ENCODE peak calls at places on chromosomes 13 and 19, in four cellular contexts. One of them, this sample, is unnamed.

GRCh38 chr13:63184693-63185092 is 1769.0 kb upstream of the PCDH20 start:
- DNase-seq in GM12865: no peak
- DNase-seq in AG04450: peak; percentile 38
- DNase-seq in B cell: no peak
- DNase-seq in this sample: no peak

GRCh38 chr19:16889429-16889882 is 657 bp downstream of the F2RL3 start:
- DNase-seq in GM12865: no peak
- DNase-seq in AG04450: no peak
- DNase-seq in B cell: no peak
- DNase-seq in this sample: no peak

GRCh38 chr19:48090281-48090802 is 20.3 kb downstream of the PLA2G4C start:
- DNase-seq in GM12865: no peak
- DNase-seq in AG04450: no peak
- DNase-seq in B cell: no peak
- DNase-seq in this sample: no peak

GRCh38 chr19:47373246-47374240 is 24.4 kb downstream of the DHX34 start:
- DNase-seq in GM12865: no peak
- DNase-seq in AG04450: no peak
- DNase-seq in B cell: peak; percentile 33
- DNase-seq in this sample: no peak

GRCh38 chr19:23571175-23571574 is 115.8 kb downstream of the ZNF675 start:
- DNase-seq in GM12865: no peak
- DNase-seq in AG04450: no peak
- DNase-seq in B cell: no peak
- DNase-seq in this sample: no peak

GRCh38 chr19:11480081-11480926 is 542 bp downstream of the ELAVL3 start:
- DNase-seq in GM12865: no peak
- DNase-seq in AG04450: no peak
- DNase-seq in B cell: peak; percentile 68
- DNase-seq in this sample: peak; percentile 33

GRCh38 chr13:42048323-42048624 is 174 bp upstream of the DGKH start:
- DNase-seq in GM12865: no peak
- DNase-seq in AG04450: no peak
- DNase-seq in B cell: peak; percentile 50
- DNase-seq in this sample: no peak

GRCh38 chr13:44854264-44855060 is 134.8 kb downstream of the NUFIP1 start:
- DNase-seq in GM12865: no peak
- DNase-seq in AG04450: no peak
- DNase-seq in B cell: no peak
- DNase-seq in this sample: no peak

GRCh38 chr13:77696006-77696862 is 1.3 kb upstream of the SLAIN1 start:
- DNase-seq in GM12865: peak; percentile 51
- DNase-seq in AG04450: no peak
- DNase-seq in B cell: peak; percentile 17
- DNase-seq in this sample: peak; percentile 42

GRCh38 chr19:1754651-1755466 is 1.6 kb downstream of the ONECUT3 start:
- DNase-seq in GM12865: peak; percentile 19
- DNase-seq in AG04450: no peak
- DNase-seq in B cell: peak; percentile 59
- DNase-seq in this sample: no peak

GRCh38 chr13:57425531-57425930 is 206.0 kb upstream of the PCDH17 start:
- DNase-seq in GM12865: no peak
- DNase-seq in AG04450: no peak
- DNase-seq in B cell: no peak
- DNase-seq in this sample: no peak

GRCh38 chr19:1397838-1398237 is 3.5 kb downstream of the GAMT start:
- DNase-seq in GM12865: no peak
- DNase-seq in AG04450: no peak
- DNase-seq in B cell: no peak
- DNase-seq in this sample: no peak

GRCh38 chr19:45716314-45717130 is 14.2 kb downstream of the FBXO46 start:
- DNase-seq in GM12865: no peak
- DNase-seq in AG04450: no peak
- DNase-seq in B cell: no peak
- DNase-seq in this sample: no peak

GRCh38 chr19:52992109-52993004 is 21.4 kb upstream of the ERVV-1 start:
- DNase-seq in GM12865: no peak
- DNase-seq in AG04450: no peak
- DNase-seq in B cell: peak; percentile 32
- DNase-seq in this sample: no peak

GRCh38 chr19:7773841-7774240 is 10.8 kb downstream of the CLEC4M start:
- DNase-seq in GM12865: no peak
- DNase-seq in AG04450: no peak
- DNase-seq in B cell: no peak
- DNase-seq in this sample: no peak

GRCh38 chr19:53082929-53083328 is 20.3 kb downstream of the ZNF160 start:
- DNase-seq in GM12865: no peak
- DNase-seq in AG04450: no peak
- DNase-seq in B cell: no peak
- DNase-seq in this sample: no peak

GRCh38 chr19:36149673-36150406 is 2.4 kb downstream of the COX7A1 start:
- DNase-seq in GM12865: no peak
- DNase-seq in AG04450: no peak
- DNase-seq in B cell: no peak
- DNase-seq in this sample: no peak

GRCh38 chr19:19256072-19256969 is 16.8 kb downstream of the TM6SF2 start:
- DNase-seq in GM12865: no peak
- DNase-seq in AG04450: no peak
- DNase-seq in B cell: no peak
- DNase-seq in this sample: no peak

GRCh38 chr13:113951246-113951999 is 22.5 kb downstream of the C13orf46 start:
- DNase-seq in GM12865: peak; percentile 82
- DNase-seq in AG04450: no peak
- DNase-seq in B cell: peak; percentile 92
- DNase-seq in this sample: peak; percentile 90

GRCh38 chr13:76929320-76929719 is 19.0 kb upstream of the ACOD1 start:
- DNase-seq in GM12865: no peak
- DNase-seq in AG04450: no peak
- DNase-seq in B cell: no peak
- DNase-seq in this sample: no peak

GRCh38 chr19:57803265-57803593 is 11.5 kb downstream of the ZNF552 start:
- DNase-seq in GM12865: no peak
- DNase-seq in AG04450: no peak
- DNase-seq in B cell: no peak
- DNase-seq in this sample: no peak

GRCh38 chr19:10321874-10322835 is 6.3 kb upstream of the FDX2 start:
- DNase-seq in GM12865: no peak
- DNase-seq in AG04450: no peak
- DNase-seq in B cell: peak; percentile 19
- DNase-seq in this sample: no peak

GRCh38 chr19:55487884-55488687 is at the start of gene SSC5D:
- DNase-seq in GM12865: no peak
- DNase-seq in AG04450: no peak
- DNase-seq in B cell: peak; percentile 59
- DNase-seq in this sample: no peak

GRCh38 chr19:7326105-7326877 is 22.4 kb upstream of the ARHGEF18 start:
- DNase-seq in GM12865: peak; percentile 69
- DNase-seq in AG04450: no peak
- DNase-seq in B cell: no peak
- DNase-seq in this sample: peak; percentile 42

GRCh38 chr19:2983351-2984195 is 6.2 kb downstream of the TLE6 start:
- DNase-seq in GM12865: no peak
- DNase-seq in AG04450: no peak
- DNase-seq in B cell: peak; percentile 56
- DNase-seq in this sample: peak; percentile 54

GRCh38 chr13:51066091-51066831 is 44.8 kb downstream of the C13orf42 start:
- DNase-seq in GM12865: peak; percentile 17
- DNase-seq in AG04450: no peak
- DNase-seq in B cell: peak; percentile 28
- DNase-seq in this sample: no peak

GRCh38 chr13:61777902-61778301 is 362.3 kb upstream of the PCDH20 start:
- DNase-seq in GM12865: no peak
- DNase-seq in AG04450: no peak
- DNase-seq in B cell: no peak
- DNase-seq in this sample: no peak

GRCh38 chr13:98394820-98395510 is 181.9 kb downstream of the STK24 start:
- DNase-seq in GM12865: no peak
- DNase-seq in AG04450: no peak
- DNase-seq in B cell: no peak
- DNase-seq in this sample: no peak

GRCh38 chr19:55447421-55448174 is 4.5 kb upstream of the SHISA7 start:
- DNase-seq in GM12865: no peak
- DNase-seq in AG04450: no peak
- DNase-seq in B cell: no peak
- DNase-seq in this sample: no peak

GRCh38 chr13:45393941-45394570 is 24.1 kb downstream of the SLC25A30 start:
- DNase-seq in GM12865: peak; percentile 60
- DNase-seq in AG04450: no peak
- DNase-seq in B cell: peak; percentile 68
- DNase-seq in this sample: peak; percentile 64

GRCh38 chr13:99015606-99016520 is 38.0 kb upstream of the DOCK9 start:
- DNase-seq in GM12865: no peak
- DNase-seq in AG04450: no peak
- DNase-seq in B cell: no peak
- DNase-seq in this sample: no peak

GRCh38 chr13:110352735-110353134 is 45.7 kb downstream of the COL4A2 start:
- DNase-seq in GM12865: no peak
- DNase-seq in AG04450: no peak
- DNase-seq in B cell: no peak
- DNase-seq in this sample: no peak
- TF ChIP-seq CTCF in GM12865: peak; percentile 17
- TF ChIP-seq CTCF in AG04450: peak; percentile 22
- TF ChIP-seq CTCF in B cell: no peak
- TF ChIP-seq CTCF in this sample: no peak

GRCh38 chr13:60431108-60431700 is 34.2 kb downstream of the TDRD3 start:
- DNase-seq in GM12865: peak; percentile 77
- DNase-seq in AG04450: peak; percentile 21
- DNase-seq in B cell: peak; percentile 11
- DNase-seq in this sample: no peak
- TF ChIP-seq CTCF in GM12865: peak; percentile 81
- TF ChIP-seq CTCF in AG04450: peak; percentile 96
- TF ChIP-seq CTCF in B cell: peak; percentile 98
- TF ChIP-seq CTCF in this sample: peak; percentile 68

DNA sequence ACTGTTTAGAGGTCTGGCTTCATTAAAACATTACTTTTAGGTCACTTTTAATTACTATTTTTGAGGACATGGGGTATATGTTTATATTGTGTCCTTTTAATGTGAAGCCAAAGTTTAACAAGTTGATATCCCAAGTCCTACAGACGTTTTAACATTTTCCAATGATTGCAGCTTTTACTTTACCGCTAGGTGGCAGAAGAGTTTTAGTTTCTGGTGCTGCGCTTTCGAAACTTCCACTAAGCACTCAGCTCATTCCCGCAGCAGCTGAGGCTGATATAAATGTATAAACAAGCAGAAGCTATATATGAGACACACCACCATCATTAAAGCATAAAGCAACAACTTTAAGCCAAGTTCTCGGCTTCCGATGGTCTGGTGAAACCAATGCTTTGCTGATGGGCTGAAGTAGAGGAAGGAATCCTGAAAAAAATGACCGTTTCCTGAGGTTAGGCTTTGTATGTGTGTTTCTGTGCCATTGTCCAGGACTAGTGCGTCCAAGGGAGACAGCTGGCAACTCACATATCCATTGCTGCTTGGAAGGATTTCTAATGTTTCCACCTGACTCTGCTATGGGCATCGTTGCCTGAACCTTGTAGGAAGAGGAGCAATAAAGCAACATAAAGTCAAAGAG is 753.9 kb downstream of the OLFM4 start:
- DNase-seq in GM12865: peak; percentile 35
- DNase-seq in AG04450: no peak
- DNase-seq in B cell: peak; percentile 15
- DNase-seq in this sample: peak; percentile 46
- TF ChIP-seq CTCF in GM12865: peak; percentile 65
- TF ChIP-seq CTCF in AG04450: peak; percentile 53
- TF ChIP-seq CTCF in B cell: peak; percentile 64
- TF ChIP-seq CTCF in this sample: peak; percentile 72

DNA sequence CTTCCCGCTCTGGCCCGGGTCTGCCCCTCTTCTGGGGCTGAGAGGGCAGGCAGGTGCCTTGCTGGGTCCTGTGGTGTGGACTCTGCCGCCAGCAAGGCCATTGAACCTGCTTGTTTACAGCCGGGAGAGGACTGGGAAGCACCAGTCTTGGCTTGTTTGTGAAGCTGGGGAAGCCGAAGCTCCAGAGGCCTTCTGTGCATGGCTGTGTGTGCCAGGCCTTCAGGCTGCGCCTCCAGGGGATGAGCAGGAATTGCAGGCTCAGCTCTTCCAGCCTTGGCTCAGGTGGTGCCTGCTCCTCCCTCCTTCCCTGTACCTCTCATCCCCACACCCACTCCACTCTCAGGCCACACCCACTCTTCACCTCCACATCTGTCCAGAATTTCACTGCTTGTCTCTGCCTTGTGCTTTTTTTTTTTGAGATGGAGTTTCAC is 17.5 kb downstream of the NDUFB7 start:
- DNase-seq in GM12865: no peak
- DNase-seq in AG04450: no peak
- DNase-seq in B cell: no peak
- DNase-seq in this sample: no peak
- TF ChIP-seq CTCF in GM12865: no peak
- TF ChIP-seq CTCF in AG04450: no peak
- TF ChIP-seq CTCF in B cell: no peak
- TF ChIP-seq CTCF in this sample: no peak

DNA sequence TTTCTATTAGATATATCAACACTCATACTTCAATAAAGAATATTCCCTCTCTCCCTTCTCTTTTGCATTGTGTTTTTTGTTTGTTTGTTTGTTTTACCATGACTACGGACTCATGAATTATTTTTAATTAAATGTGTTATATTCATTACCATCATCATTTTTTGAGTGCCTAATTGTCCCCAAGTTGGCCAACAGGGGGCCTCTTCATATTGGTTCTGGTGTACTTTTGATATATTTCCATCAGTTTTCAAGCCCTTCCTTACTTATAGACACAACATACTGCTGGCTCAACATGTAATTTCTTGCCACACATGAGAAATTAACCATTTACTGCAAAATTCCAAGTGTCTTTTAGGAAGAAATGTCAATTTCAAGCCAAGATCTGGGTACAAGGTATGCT is 54.5 kb upstream of the GPC6 start:
- DNase-seq in GM12865: no peak
- DNase-seq in AG04450: no peak
- DNase-seq in B cell: no peak
- DNase-seq in this sample: no peak
- TF ChIP-seq CTCF in GM12865: no peak
- TF ChIP-seq CTCF in AG04450: peak; percentile 14
- TF ChIP-seq CTCF in B cell: no peak
- TF ChIP-seq CTCF in this sample: no peak

DNA sequence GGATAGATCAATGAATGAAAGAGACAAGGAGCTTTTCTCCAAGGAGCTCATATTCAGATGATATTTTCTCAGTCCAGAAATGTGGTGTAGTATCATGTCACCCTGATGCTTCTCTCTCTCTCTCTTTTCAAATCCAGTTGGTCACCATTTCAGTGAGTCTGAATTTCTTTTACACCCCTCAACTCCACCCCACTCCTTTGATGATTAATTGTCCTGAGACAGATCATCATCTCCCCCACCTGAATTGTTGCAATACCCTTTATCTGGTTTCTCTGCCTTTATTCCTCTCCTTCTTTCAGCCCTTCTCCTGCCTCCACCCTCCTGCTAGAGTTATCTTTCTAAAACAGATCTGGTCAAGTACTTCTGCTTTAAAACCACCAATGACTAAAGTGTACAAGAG is 299.8 kb downstream of the KLF5 start:
- DNase-seq in GM12865: no peak
- DNase-seq in AG04450: no peak
- DNase-seq in B cell: no peak
- DNase-seq in this sample: no peak
- TF ChIP-seq CTCF in GM12865: no peak
- TF ChIP-seq CTCF in AG04450: no peak
- TF ChIP-seq CTCF in B cell: no peak
- TF ChIP-seq CTCF in this sample: no peak